ENCODE peak calls at places on chromosome 12, in six cellular contexts. One of them, this sample, is unnamed.

GRCh38 chr12:53324113-53324778 is 2.8 kb upstream of the AAAS start:
- DNase-seq in IMR-90: no peak
- DNase-seq in right lobe of liver: peak
- DNase-seq in heart right ventricle: no peak
- DNase-seq in A549: no peak
- DNase-seq in Panc1: no peak
- DNase-seq in this sample: no peak

GRCh38 chr12:62426095-62426488 is 40.5 kb upstream of the MON2 start:
- DNase-seq in IMR-90: peak
- DNase-seq in right lobe of liver: no peak
- DNase-seq in heart right ventricle: no peak
- DNase-seq in A549: no peak
- DNase-seq in Panc1: no peak
- DNase-seq in this sample: no peak

GRCh38 chr12:11584213-11584855 is 65.1 kb upstream of the ETV6 start:
- DNase-seq in IMR-90: no peak
- DNase-seq in right lobe of liver: peak
- DNase-seq in heart right ventricle: no peak
- DNase-seq in A549: no peak
- DNase-seq in Panc1: no peak
- DNase-seq in this sample: no peak

GRCh38 chr12:49580572-49581535 is 12.9 kb upstream of the MCRS1 start:
- DNase-seq in IMR-90: peak
- DNase-seq in right lobe of liver: peak
- DNase-seq in heart right ventricle: peak
- DNase-seq in A549: peak
- DNase-seq in Panc1: peak
- DNase-seq in this sample: peak

GRCh38 chr12:120199595-120200306 is 1.2 kb downstream of the RPLP0 start:
- DNase-seq in IMR-90: peak
- DNase-seq in right lobe of liver: no peak
- DNase-seq in heart right ventricle: no peak
- DNase-seq in A549: no peak
- DNase-seq in Panc1: no peak
- DNase-seq in this sample: peak

GRCh38 chr12:130832561-130833209 is 6.4 kb downstream of the STX2 start:
- DNase-seq in IMR-90: peak
- DNase-seq in right lobe of liver: peak
- DNase-seq in heart right ventricle: no peak
- DNase-seq in A549: peak
- DNase-seq in Panc1: no peak
- DNase-seq in this sample: no peak

GRCh38 chr12:109910969-109911348 is 10.9 kb downstream of the TCHP start:
- DNase-seq in IMR-90: peak
- DNase-seq in right lobe of liver: peak
- DNase-seq in heart right ventricle: no peak
- DNase-seq in A549: peak
- DNase-seq in Panc1: no peak
- DNase-seq in this sample: no peak

GRCh38 chr12:68489273-68489672 is 121.4 kb upstream of the RAP1B start:
- DNase-seq in IMR-90: no peak
- DNase-seq in right lobe of liver: no peak
- DNase-seq in heart right ventricle: no peak
- DNase-seq in A549: no peak
- DNase-seq in Panc1: no peak
- DNase-seq in this sample: no peak

GRCh38 chr12:16281157-16281556 is 3.7 kb upstream of the SLC15A5 start:
- DNase-seq in IMR-90: no peak
- DNase-seq in right lobe of liver: no peak
- DNase-seq in heart right ventricle: no peak
- DNase-seq in A549: peak
- DNase-seq in Panc1: no peak
- DNase-seq in this sample: no peak

GRCh38 chr12:132723015-132723763 is 12.5 kb downstream of the PGAM5 start:
- DNase-seq in IMR-90: peak
- DNase-seq in right lobe of liver: no peak
- DNase-seq in heart right ventricle: peak
- DNase-seq in A549: no peak
- DNase-seq in Panc1: no peak
- DNase-seq in this sample: no peak

GRCh38 chr12:124861898-124862676 is 1.6 kb downstream of the SCARB1 start:
- DNase-seq in IMR-90: no peak
- DNase-seq in right lobe of liver: no peak
- DNase-seq in heart right ventricle: no peak
- DNase-seq in A549: no peak
- DNase-seq in Panc1: no peak
- DNase-seq in this sample: no peak

GRCh38 chr12:114812858-114813761 is 129.1 kb upstream of the TBX3 start:
- DNase-seq in IMR-90: peak
- DNase-seq in right lobe of liver: no peak
- DNase-seq in heart right ventricle: no peak
- DNase-seq in A549: peak
- DNase-seq in Panc1: peak
- DNase-seq in this sample: peak

GRCh38 chr12:108560321-108560721 is 652 bp downstream of the SART3 start:
- DNase-seq in IMR-90: peak
- DNase-seq in right lobe of liver: no peak
- DNase-seq in heart right ventricle: no peak
- DNase-seq in A549: no peak
- DNase-seq in Panc1: no peak
- DNase-seq in this sample: no peak

GRCh38 chr12:28824193-28824846 is 324.8 kb upstream of the FAR2 start:
- DNase-seq in IMR-90: no peak
- DNase-seq in right lobe of liver: no peak
- DNase-seq in heart right ventricle: no peak
- DNase-seq in A549: no peak
- DNase-seq in Panc1: no peak
- DNase-seq in this sample: no peak

GRCh38 chr12:21751517-21751916 is 23.0 kb downstream of the KCNJ8 start:
- DNase-seq in IMR-90: peak
- DNase-seq in right lobe of liver: no peak
- DNase-seq in heart right ventricle: no peak
- DNase-seq in A549: no peak
- DNase-seq in Panc1: no peak
- DNase-seq in this sample: peak

GRCh38 chr12:111444706-111445310 is 39.1 kb downstream of the SH2B3 start:
- DNase-seq in IMR-90: no peak
- DNase-seq in right lobe of liver: peak
- DNase-seq in heart right ventricle: peak
- DNase-seq in A549: no peak
- DNase-seq in Panc1: no peak
- DNase-seq in this sample: no peak

GRCh38 chr12:11749943-11750690 is 100.6 kb downstream of the ETV6 start:
- DNase-seq in IMR-90: no peak
- DNase-seq in right lobe of liver: peak
- DNase-seq in heart right ventricle: no peak
- DNase-seq in A549: no peak
- DNase-seq in Panc1: no peak
- DNase-seq in this sample: no peak

GRCh38 chr12:5497329-5498058 is 65.6 kb downstream of the NTF3 start:
- DNase-seq in IMR-90: peak
- DNase-seq in right lobe of liver: peak
- DNase-seq in heart right ventricle: no peak
- DNase-seq in A549: no peak
- DNase-seq in Panc1: no peak
- DNase-seq in this sample: no peak

GRCh38 chr12:75606921-75607320 is 95.5 kb upstream of the KRR1 start:
- DNase-seq in IMR-90: no peak
- DNase-seq in right lobe of liver: no peak
- DNase-seq in heart right ventricle: no peak
- DNase-seq in A549: no peak
- DNase-seq in Panc1: no peak
- DNase-seq in this sample: no peak

GRCh38 chr12:108847705-108848104 is 9.7 kb downstream of the SSH1 start:
- DNase-seq in IMR-90: no peak
- DNase-seq in right lobe of liver: no peak
- DNase-seq in heart right ventricle: no peak
- DNase-seq in A549: no peak
- DNase-seq in Panc1: no peak
- DNase-seq in this sample: no peak

GRCh38 chr12:49922349-49923034 is 18.8 kb upstream of the FAIM2 start:
- DNase-seq in IMR-90: no peak
- DNase-seq in right lobe of liver: no peak
- DNase-seq in heart right ventricle: peak
- DNase-seq in A549: no peak
- DNase-seq in Panc1: no peak
- DNase-seq in this sample: no peak

GRCh38 chr12:81668475-81668874 is 90.7 kb downstream of the PPFIA2 start:
- DNase-seq in IMR-90: peak
- DNase-seq in right lobe of liver: no peak
- DNase-seq in heart right ventricle: no peak
- DNase-seq in A549: peak
- DNase-seq in Panc1: no peak
- DNase-seq in this sample: no peak

GRCh38 chr12:21602774-21603173 is 1.9 kb downstream of the GYS2 start:
- DNase-seq in IMR-90: no peak
- DNase-seq in right lobe of liver: no peak
- DNase-seq in heart right ventricle: no peak
- DNase-seq in A549: no peak
- DNase-seq in Panc1: no peak
- DNase-seq in this sample: no peak

GRCh38 chr12:43480591-43480990 is 71.4 kb downstream of the ADAMTS20 start:
- DNase-seq in IMR-90: peak
- DNase-seq in right lobe of liver: no peak
- DNase-seq in heart right ventricle: no peak
- DNase-seq in A549: no peak
- DNase-seq in Panc1: no peak
- DNase-seq in this sample: no peak

GRCh38 chr12:121135320-121135719 is 2.6 kb downstream of the P2RX7 start:
- DNase-seq in IMR-90: no peak
- DNase-seq in right lobe of liver: no peak
- DNase-seq in heart right ventricle: no peak
- DNase-seq in A549: no peak
- DNase-seq in Panc1: no peak
- DNase-seq in this sample: no peak

GRCh38 chr12:63795944-63796343 is 16.2 kb downstream of the RXYLT1 start:
- DNase-seq in IMR-90: no peak
- DNase-seq in right lobe of liver: no peak
- DNase-seq in heart right ventricle: no peak
- DNase-seq in A549: no peak
- DNase-seq in Panc1: no peak
- DNase-seq in this sample: no peak

GRCh38 chr12:2561367-2561766 is 233.4 kb upstream of the FKBP4 start:
- DNase-seq in IMR-90: peak
- DNase-seq in right lobe of liver: no peak
- DNase-seq in heart right ventricle: no peak
- DNase-seq in A549: no peak
- DNase-seq in Panc1: no peak
- DNase-seq in this sample: no peak

GRCh38 chr12:16349132-16349463 is 1.7 kb downstream of the MGST1 start:
- DNase-seq in IMR-90: peak
- DNase-seq in right lobe of liver: peak
- DNase-seq in heart right ventricle: peak
- DNase-seq in A549: peak
- DNase-seq in Panc1: no peak
- DNase-seq in this sample: peak

GRCh38 chr12:108701779-108702435 is 29.4 kb downstream of the CORO1C start:
- DNase-seq in IMR-90: peak
- DNase-seq in right lobe of liver: no peak
- DNase-seq in heart right ventricle: no peak
- DNase-seq in A549: no peak
- DNase-seq in Panc1: no peak
- DNase-seq in this sample: no peak

GRCh38 chr12:53190108-53190729 is 9.5 kb upstream of the CSAD start:
- DNase-seq in IMR-90: peak
- DNase-seq in right lobe of liver: peak
- DNase-seq in heart right ventricle: peak
- DNase-seq in A549: peak
- DNase-seq in Panc1: no peak
- DNase-seq in this sample: no peak

GRCh38 chr12:86148612-86149011 is 107.6 kb downstream of the MGAT4C start:
- DNase-seq in IMR-90: peak
- DNase-seq in right lobe of liver: no peak
- DNase-seq in heart right ventricle: no peak
- DNase-seq in A549: no peak
- DNase-seq in Panc1: no peak
- DNase-seq in this sample: no peak

GRCh38 chr12:106123551-106123991 is 15.2 kb downstream of the NUAK1 start:
- DNase-seq in IMR-90: no peak
- DNase-seq in right lobe of liver: no peak
- DNase-seq in heart right ventricle: peak
- DNase-seq in A549: peak
- DNase-seq in Panc1: no peak
- DNase-seq in this sample: no peak
- H3K4me3 ChIP-seq in IMR-90: no peak
- H3K4me3 ChIP-seq in right lobe of liver: no peak
- H3K4me3 ChIP-seq in heart right ventricle: peak
- H3K4me3 ChIP-seq in A549: no peak
- H3K4me3 ChIP-seq in Panc1: peak
- H3K4me3 ChIP-seq in this sample: no peak

DNA sequence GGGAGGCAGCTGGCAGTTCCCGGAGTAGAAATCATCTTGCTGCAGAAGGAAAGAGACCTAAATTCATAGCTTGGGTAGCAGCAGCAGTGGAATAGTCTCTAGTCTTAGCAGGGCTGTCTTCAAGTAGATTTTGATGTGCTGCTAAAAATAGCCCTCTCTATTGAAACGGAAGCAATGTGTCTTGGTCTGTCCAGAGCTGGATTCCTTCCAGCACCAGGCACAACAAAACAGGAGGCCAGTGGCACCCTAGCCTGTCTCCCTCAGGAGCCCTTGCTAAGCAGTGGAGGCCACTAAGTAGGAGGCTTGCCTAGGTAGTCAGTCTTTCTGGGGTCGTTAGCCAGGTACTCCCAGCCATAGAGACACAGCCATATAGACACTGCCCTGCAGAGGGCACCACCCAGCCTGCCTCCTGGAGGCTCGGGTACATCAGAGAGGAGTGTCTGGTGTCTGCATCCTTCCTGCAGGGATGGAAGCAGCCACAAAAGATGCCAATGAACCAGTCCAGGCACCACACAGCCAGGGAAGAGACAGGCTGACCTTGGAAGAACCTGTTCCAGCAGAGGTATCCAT is 97.5 kb downstream of the CRACR2A start:
- DNase-seq in IMR-90: no peak
- DNase-seq in right lobe of liver: peak
- DNase-seq in heart right ventricle: no peak
- DNase-seq in A549: peak
- DNase-seq in Panc1: no peak
- DNase-seq in this sample: no peak
- TF ChIP-seq CTCF in IMR-90: peak
- TF ChIP-seq CTCF in right lobe of liver: peak
- TF ChIP-seq CTCF in heart right ventricle: peak
- TF ChIP-seq CTCF in A549: peak
- TF ChIP-seq CTCF in Panc1: peak
- TF ChIP-seq CTCF in this sample: peak

GRCh38 chr12:106309671-106310313 is 7.3 kb downstream of the TCP11L2 start:
- DNase-seq in IMR-90: peak
- DNase-seq in right lobe of liver: no peak
- DNase-seq in heart right ventricle: no peak
- DNase-seq in A549: no peak
- DNase-seq in Panc1: no peak
- DNase-seq in this sample: peak
- H3K27ac ChIP-seq in IMR-90: peak
- H3K27ac ChIP-seq in right lobe of liver: no peak
- H3K27ac ChIP-seq in heart right ventricle: no peak
- H3K27ac ChIP-seq in A549: no peak
- H3K27ac ChIP-seq in Panc1: no peak
- H3K27ac ChIP-seq in this sample: no peak

GRCh38 chr12:95548539-95549391 is 2.5 kb downstream of the USP44 start:
- DNase-seq in IMR-90: peak
- DNase-seq in right lobe of liver: peak
- DNase-seq in heart right ventricle: peak
- DNase-seq in A549: peak
- DNase-seq in Panc1: no peak
- DNase-seq in this sample: no peak
- H3K4me3 ChIP-seq in IMR-90: peak
- H3K4me3 ChIP-seq in right lobe of liver: peak
- H3K4me3 ChIP-seq in heart right ventricle: peak
- H3K4me3 ChIP-seq in A549: peak
- H3K4me3 ChIP-seq in Panc1: no peak
- H3K4me3 ChIP-seq in this sample: peak

GRCh38 chr12:93029091-93029490 is 100.0 kb upstream of the EEA1 start:
- DNase-seq in IMR-90: no peak
- DNase-seq in right lobe of liver: no peak
- DNase-seq in heart right ventricle: peak
- DNase-seq in A549: no peak
- DNase-seq in Panc1: no peak
- DNase-seq in this sample: no peak
- TF ChIP-seq CTCF in IMR-90: no peak
- TF ChIP-seq CTCF in right lobe of liver: no peak
- TF ChIP-seq CTCF in heart right ventricle: no peak
- TF ChIP-seq CTCF in A549: no peak
- TF ChIP-seq CTCF in Panc1: no peak
- TF ChIP-seq CTCF in this sample: no peak

This sample was measured in AG04450.